ENCODE peak calls at places on chromosomes 12 and 14, in seven cellular contexts. One of them, this sample, is unnamed.

GRCh38 chr14:76832503-76832988 is 6.3 kb downstream of the LRRC74A start:
- DNase-seq in cardiac fibroblast: peak
- DNase-seq in HTR-8/SVneo: no peak
- DNase-seq in GM04503: no peak
- DNase-seq in cardiac muscle cell: no peak
- DNase-seq in CD8-positive, alpha-beta memory T cell: no peak
- DNase-seq in posterior vena cava: no peak
- DNase-seq in this sample: no peak

GRCh38 chr12:49253033-49253623 is 11.8 kb upstream of the TUBA1C start:
- DNase-seq in cardiac fibroblast: no peak
- DNase-seq in HTR-8/SVneo: peak
- DNase-seq in GM04503: no peak
- DNase-seq in cardiac muscle cell: no peak
- DNase-seq in CD8-positive, alpha-beta memory T cell: no peak
- DNase-seq in posterior vena cava: no peak
- DNase-seq in this sample: no peak

GRCh38 chr12:2960432-2960956 is 1.3 kb downstream of the TEAD4 start:
- DNase-seq in cardiac fibroblast: peak
- DNase-seq in HTR-8/SVneo: peak
- DNase-seq in GM04503: no peak
- DNase-seq in cardiac muscle cell: no peak
- DNase-seq in CD8-positive, alpha-beta memory T cell: no peak
- DNase-seq in posterior vena cava: no peak
- DNase-seq in this sample: no peak

GRCh38 chr12:107344035-107344808 is 250.9 kb upstream of the CRY1 start:
- DNase-seq in cardiac fibroblast: no peak
- DNase-seq in HTR-8/SVneo: peak
- DNase-seq in GM04503: no peak
- DNase-seq in cardiac muscle cell: no peak
- DNase-seq in CD8-positive, alpha-beta memory T cell: no peak
- DNase-seq in posterior vena cava: no peak
- DNase-seq in this sample: no peak

GRCh38 chr14:31265701-31266398 is 58.3 kb upstream of the HECTD1 start:
- DNase-seq in cardiac fibroblast: peak
- DNase-seq in HTR-8/SVneo: no peak
- DNase-seq in GM04503: no peak
- DNase-seq in cardiac muscle cell: no peak
- DNase-seq in CD8-positive, alpha-beta memory T cell: no peak
- DNase-seq in posterior vena cava: no peak
- DNase-seq in this sample: no peak

GRCh38 chr14:67418368-67419174 is 6.6 kb upstream of the PLEK2 start:
- DNase-seq in cardiac fibroblast: no peak
- DNase-seq in HTR-8/SVneo: peak
- DNase-seq in GM04503: no peak
- DNase-seq in cardiac muscle cell: no peak
- DNase-seq in CD8-positive, alpha-beta memory T cell: no peak
- DNase-seq in posterior vena cava: peak
- DNase-seq in this sample: no peak

GRCh38 chr14:61322011-61322798 is 826 bp downstream of the PRKCH start:
- DNase-seq in cardiac fibroblast: no peak
- DNase-seq in HTR-8/SVneo: no peak
- DNase-seq in GM04503: no peak
- DNase-seq in cardiac muscle cell: peak
- DNase-seq in CD8-positive, alpha-beta memory T cell: peak
- DNase-seq in posterior vena cava: peak
- DNase-seq in this sample: no peak

GRCh38 chr14:88929656-88930436 is 105.4 kb downstream of the TTC8 start:
- DNase-seq in cardiac fibroblast: no peak
- DNase-seq in HTR-8/SVneo: no peak
- DNase-seq in GM04503: no peak
- DNase-seq in cardiac muscle cell: no peak
- DNase-seq in CD8-positive, alpha-beta memory T cell: no peak
- DNase-seq in posterior vena cava: no peak
- DNase-seq in this sample: no peak

GRCh38 chr14:72155379-72155993 is 223.3 kb downstream of the RGS6 start:
- DNase-seq in cardiac fibroblast: no peak
- DNase-seq in HTR-8/SVneo: no peak
- DNase-seq in GM04503: no peak
- DNase-seq in cardiac muscle cell: no peak
- DNase-seq in CD8-positive, alpha-beta memory T cell: no peak
- DNase-seq in posterior vena cava: no peak
- DNase-seq in this sample: no peak

GRCh38 chr12:20368653-20369163 is 371 bp downstream of the PDE3A start:
- DNase-seq in cardiac fibroblast: peak
- DNase-seq in HTR-8/SVneo: peak
- DNase-seq in GM04503: no peak
- DNase-seq in cardiac muscle cell: peak
- DNase-seq in CD8-positive, alpha-beta memory T cell: no peak
- DNase-seq in posterior vena cava: peak
- DNase-seq in this sample: peak

GRCh38 chr14:92362781-92363235 is 39.8 kb downstream of the SLC24A4 start:
- DNase-seq in cardiac fibroblast: peak
- DNase-seq in HTR-8/SVneo: no peak
- DNase-seq in GM04503: peak
- DNase-seq in cardiac muscle cell: no peak
- DNase-seq in CD8-positive, alpha-beta memory T cell: no peak
- DNase-seq in posterior vena cava: peak
- DNase-seq in this sample: peak

GRCh38 chr12:69987453-69988102 is 162.6 kb downstream of the MYRFL start:
- DNase-seq in cardiac fibroblast: peak
- DNase-seq in HTR-8/SVneo: peak
- DNase-seq in GM04503: peak
- DNase-seq in cardiac muscle cell: peak
- DNase-seq in CD8-positive, alpha-beta memory T cell: no peak
- DNase-seq in posterior vena cava: no peak
- DNase-seq in this sample: no peak

GRCh38 chr12:120709976-120710804 is at the start of gene UNC119B:
- DNase-seq in cardiac fibroblast: peak
- DNase-seq in HTR-8/SVneo: peak
- DNase-seq in GM04503: no peak
- DNase-seq in cardiac muscle cell: peak
- DNase-seq in CD8-positive, alpha-beta memory T cell: peak
- DNase-seq in posterior vena cava: peak
- DNase-seq in this sample: peak

GRCh38 chr14:21258194-21258888 is 10.9 kb downstream of the HNRNPC start:
- DNase-seq in cardiac fibroblast: no peak
- DNase-seq in HTR-8/SVneo: no peak
- DNase-seq in GM04503: no peak
- DNase-seq in cardiac muscle cell: no peak
- DNase-seq in CD8-positive, alpha-beta memory T cell: no peak
- DNase-seq in posterior vena cava: no peak
- DNase-seq in this sample: no peak

GRCh38 chr12:84599539-84599938 is 313.1 kb downstream of the SLC6A15 start:
- DNase-seq in cardiac fibroblast: peak
- DNase-seq in HTR-8/SVneo: no peak
- DNase-seq in GM04503: peak
- DNase-seq in cardiac muscle cell: no peak
- DNase-seq in CD8-positive, alpha-beta memory T cell: no peak
- DNase-seq in posterior vena cava: no peak
- DNase-seq in this sample: no peak

GRCh38 chr12:27455589-27455988 is 9.1 kb downstream of the SMCO2 start:
- DNase-seq in cardiac fibroblast: no peak
- DNase-seq in HTR-8/SVneo: no peak
- DNase-seq in GM04503: no peak
- DNase-seq in cardiac muscle cell: no peak
- DNase-seq in CD8-positive, alpha-beta memory T cell: no peak
- DNase-seq in posterior vena cava: no peak
- DNase-seq in this sample: no peak

This sample was measured in anterior cingulate cortex.